ENCODE peak calls at places on chromosomes 4 and X, in nine cellular contexts. One of them, this sample, is unnamed.

GRCh38 chr4:80071643-80072606 is 1.1 kb downstream of the ANTXR2 start:
- DNase-seq in OCI-LY7: no peak
- DNase-seq in BJ: no peak
- DNase-seq in endothelial cell: peak; percentile 41
- DNase-seq in GM06990: peak; percentile 47
- DNase-seq in fibroblast of lung: peak; percentile 53
- DNase-seq in PC-3: peak; percentile 17
- DNase-seq in nephron progenitor cell: peak; percentile 63
- DNase-seq in PC-9: no peak
- DNase-seq in this sample: peak; percentile 41

GRCh38 chr4:8439168-8439567 is 1.4 kb downstream of the ACOX3 start:
- DNase-seq in OCI-LY7: no peak
- DNase-seq in BJ: no peak
- DNase-seq in endothelial cell: no peak
- DNase-seq in GM06990: no peak
- DNase-seq in fibroblast of lung: peak; percentile 57
- DNase-seq in PC-3: peak; percentile 47
- DNase-seq in nephron progenitor cell: no peak
- DNase-seq in PC-9: no peak
- DNase-seq in this sample: no peak

GRCh38 chr4:40334591-40335507 is at the start of gene CHRNA9:
- DNase-seq in OCI-LY7: no peak
- DNase-seq in BJ: no peak
- DNase-seq in endothelial cell: no peak
- DNase-seq in GM06990: no peak
- DNase-seq in fibroblast of lung: no peak
- DNase-seq in PC-3: no peak
- DNase-seq in nephron progenitor cell: peak; percentile 50
- DNase-seq in PC-9: no peak
- DNase-seq in this sample: no peak

GRCh38 chr4:81040175-81040659 is 9.7 kb downstream of the BMP3 start:
- DNase-seq in OCI-LY7: peak; percentile 82
- DNase-seq in BJ: no peak
- DNase-seq in endothelial cell: peak; percentile 20
- DNase-seq in GM06990: peak; percentile 15
- DNase-seq in fibroblast of lung: peak; percentile 56
- DNase-seq in PC-3: peak; percentile 75
- DNase-seq in nephron progenitor cell: peak; percentile 18
- DNase-seq in PC-9: no peak
- DNase-seq in this sample: peak; percentile 38

GRCh38 chr4:98284640-98285046 is 23.5 kb downstream of the RAP1GDS1 start:
- DNase-seq in OCI-LY7: no peak
- DNase-seq in BJ: no peak
- DNase-seq in endothelial cell: no peak
- DNase-seq in GM06990: no peak
- DNase-seq in fibroblast of lung: no peak
- DNase-seq in PC-3: peak; percentile 57
- DNase-seq in nephron progenitor cell: peak; percentile 5
- DNase-seq in PC-9: no peak
- DNase-seq in this sample: no peak

GRCh38 chrX:70033348-70033747 is 16.4 kb downstream of the AWAT2 start:
- DNase-seq in OCI-LY7: peak; percentile 39
- DNase-seq in BJ: no peak
- DNase-seq in endothelial cell: peak; percentile 48
- DNase-seq in GM06990: no peak
- DNase-seq in fibroblast of lung: peak; percentile 40
- DNase-seq in PC-3: peak; percentile 59
- DNase-seq in nephron progenitor cell: peak; percentile 60
- DNase-seq in PC-9: no peak
- DNase-seq in this sample: peak; percentile 26

GRCh38 chr4:156476359-156476758 is 495.2 kb downstream of the PDGFC start:
- DNase-seq in OCI-LY7: no peak
- DNase-seq in BJ: peak; percentile 93
- DNase-seq in endothelial cell: no peak
- DNase-seq in GM06990: no peak
- DNase-seq in fibroblast of lung: peak; percentile 94
- DNase-seq in PC-3: peak; percentile 91
- DNase-seq in nephron progenitor cell: no peak
- DNase-seq in PC-9: peak; percentile 48
- DNase-seq in this sample: no peak

GRCh38 chr4:47631161-47631560 is 146.1 kb downstream of the ATP10D start:
- DNase-seq in OCI-LY7: no peak
- DNase-seq in BJ: no peak
- DNase-seq in endothelial cell: no peak
- DNase-seq in GM06990: no peak
- DNase-seq in fibroblast of lung: no peak
- DNase-seq in PC-3: no peak
- DNase-seq in nephron progenitor cell: no peak
- DNase-seq in PC-9: no peak
- DNase-seq in this sample: no peak

GRCh38 chr4:148787831-148788477 is 345.7 kb upstream of the NR3C2 start:
- DNase-seq in OCI-LY7: no peak
- DNase-seq in BJ: no peak
- DNase-seq in endothelial cell: no peak
- DNase-seq in GM06990: no peak
- DNase-seq in fibroblast of lung: peak; percentile 43
- DNase-seq in PC-3: peak; percentile 48
- DNase-seq in nephron progenitor cell: no peak
- DNase-seq in PC-9: peak; percentile 44
- DNase-seq in this sample: no peak

GRCh38 chr4:148112231-148112982 is 329.8 kb downstream of the NR3C2 start:
- DNase-seq in OCI-LY7: no peak
- DNase-seq in BJ: peak; percentile 21
- DNase-seq in endothelial cell: no peak
- DNase-seq in GM06990: no peak
- DNase-seq in fibroblast of lung: peak; percentile 45
- DNase-seq in PC-3: no peak
- DNase-seq in nephron progenitor cell: no peak
- DNase-seq in PC-9: no peak
- DNase-seq in this sample: no peak

GRCh38 chr4:82792912-82793649 is 5.5 kb downstream of the SCD5 start:
- DNase-seq in OCI-LY7: no peak
- DNase-seq in BJ: no peak
- DNase-seq in endothelial cell: no peak
- DNase-seq in GM06990: no peak
- DNase-seq in fibroblast of lung: no peak
- DNase-seq in PC-3: no peak
- DNase-seq in nephron progenitor cell: no peak
- DNase-seq in PC-9: no peak
- DNase-seq in this sample: no peak

GRCh38 chr4:67809502-67809901 is 55.3 kb upstream of the GNRHR start:
- DNase-seq in OCI-LY7: no peak
- DNase-seq in BJ: no peak
- DNase-seq in endothelial cell: no peak
- DNase-seq in GM06990: no peak
- DNase-seq in fibroblast of lung: no peak
- DNase-seq in PC-3: no peak
- DNase-seq in nephron progenitor cell: no peak
- DNase-seq in PC-9: no peak
- DNase-seq in this sample: no peak

GRCh38 chr4:17785858-17786257 is 4.4 kb upstream of the FAM184B start:
- DNase-seq in OCI-LY7: no peak
- DNase-seq in BJ: no peak
- DNase-seq in endothelial cell: no peak
- DNase-seq in GM06990: no peak
- DNase-seq in fibroblast of lung: no peak
- DNase-seq in PC-3: no peak
- DNase-seq in nephron progenitor cell: no peak
- DNase-seq in PC-9: no peak
- DNase-seq in this sample: no peak

GRCh38 chr4:53854991-53855885 is 209.2 kb downstream of the CHIC2 start:
- DNase-seq in OCI-LY7: peak; percentile 73
- DNase-seq in BJ: peak; percentile 25
- DNase-seq in endothelial cell: no peak
- DNase-seq in GM06990: no peak
- DNase-seq in fibroblast of lung: peak; percentile 53
- DNase-seq in PC-3: peak; percentile 75
- DNase-seq in nephron progenitor cell: no peak
- DNase-seq in PC-9: no peak
- DNase-seq in this sample: no peak

GRCh38 chr4:186725422-186726149 is 1.9 kb upstream of the FAT1 start:
- DNase-seq in OCI-LY7: no peak
- DNase-seq in BJ: no peak
- DNase-seq in endothelial cell: peak; percentile 66
- DNase-seq in GM06990: no peak
- DNase-seq in fibroblast of lung: peak; percentile 91
- DNase-seq in PC-3: peak; percentile 72
- DNase-seq in nephron progenitor cell: peak; percentile 76
- DNase-seq in PC-9: peak; percentile 45
- DNase-seq in this sample: peak; percentile 34

GRCh38 chr4:150096625-150097024 is 18.4 kb downstream of the DCLK2 start:
- DNase-seq in OCI-LY7: no peak
- DNase-seq in BJ: no peak
- DNase-seq in endothelial cell: no peak
- DNase-seq in GM06990: no peak
- DNase-seq in fibroblast of lung: no peak
- DNase-seq in PC-3: no peak
- DNase-seq in nephron progenitor cell: no peak
- DNase-seq in PC-9: no peak
- DNase-seq in this sample: no peak

GRCh38 chr4:82515705-82516104 is 46.1 kb downstream of the TMEM150C start:
- DNase-seq in OCI-LY7: no peak
- DNase-seq in BJ: peak; percentile 52
- DNase-seq in endothelial cell: no peak
- DNase-seq in GM06990: no peak
- DNase-seq in fibroblast of lung: peak; percentile 45
- DNase-seq in PC-3: peak; percentile 43
- DNase-seq in nephron progenitor cell: no peak
- DNase-seq in PC-9: no peak
- DNase-seq in this sample: no peak

GRCh38 chr4:77751764-77752163 is 67.4 kb downstream of the CNOT6L start:
- DNase-seq in OCI-LY7: no peak
- DNase-seq in BJ: no peak
- DNase-seq in endothelial cell: no peak
- DNase-seq in GM06990: no peak
- DNase-seq in fibroblast of lung: no peak
- DNase-seq in PC-3: no peak
- DNase-seq in nephron progenitor cell: no peak
- DNase-seq in PC-9: no peak
- DNase-seq in this sample: no peak

DNA sequence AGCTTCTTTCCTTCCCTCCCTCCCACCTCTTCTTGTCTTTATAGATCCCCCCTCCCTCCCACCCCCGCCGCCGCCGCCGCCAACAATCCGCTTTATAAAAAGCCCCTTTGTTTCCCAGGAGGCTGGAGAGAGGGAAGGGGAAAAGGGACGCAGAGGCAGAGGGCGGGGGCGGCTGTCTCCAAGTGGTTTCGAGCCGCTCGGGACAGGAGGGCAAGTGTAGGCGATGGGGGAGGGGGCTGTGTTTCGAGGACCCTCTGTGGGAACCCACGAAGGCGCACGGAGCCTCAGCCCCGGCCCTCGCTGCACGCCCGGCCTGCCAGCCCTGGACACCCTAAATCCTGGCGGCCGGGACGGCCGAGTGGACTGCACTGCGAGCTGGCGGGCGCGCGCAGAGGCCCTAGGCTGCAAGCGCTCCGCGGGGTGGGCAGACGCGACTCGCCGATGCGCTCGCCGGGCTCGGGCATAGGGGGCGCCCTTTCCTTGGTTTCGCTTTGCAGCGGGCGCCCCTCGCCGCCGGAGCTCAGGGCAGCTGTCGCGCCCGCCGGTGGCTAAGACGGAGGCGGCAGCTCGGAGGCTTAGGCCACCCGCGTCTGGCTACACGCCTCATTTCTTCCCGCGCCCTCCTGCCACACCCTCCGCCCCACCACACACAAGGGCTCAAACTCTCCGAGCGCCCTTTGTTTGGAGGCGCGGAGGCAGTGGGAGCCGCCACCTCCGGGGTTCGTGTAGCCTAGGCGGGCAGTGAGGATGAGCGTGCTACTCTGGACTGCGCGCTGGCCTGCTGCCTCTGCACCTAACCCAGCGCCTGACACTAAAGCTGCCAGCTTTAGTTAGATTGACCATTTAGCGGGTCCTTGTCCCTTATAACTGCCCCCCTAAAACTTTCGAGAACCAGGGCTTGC is 2.2 kb downstream of the MAMLD1 start:
- DNase-seq in OCI-LY7: no peak
- DNase-seq in BJ: no peak
- DNase-seq in endothelial cell: peak; percentile 80
- DNase-seq in GM06990: no peak
- DNase-seq in fibroblast of lung: peak; percentile 66
- DNase-seq in PC-3: peak; percentile 57
- DNase-seq in nephron progenitor cell: peak; percentile 74
- DNase-seq in PC-9: no peak
- DNase-seq in this sample: peak; percentile 24
- TF ChIP-seq CTCF in OCI-LY7: no peak
- TF ChIP-seq CTCF in BJ: peak; percentile 46
- TF ChIP-seq CTCF in endothelial cell: peak; percentile 68
- TF ChIP-seq CTCF in GM06990: peak; percentile 9
- TF ChIP-seq CTCF in fibroblast of lung: peak; percentile 40
- TF ChIP-seq CTCF in PC-3: peak; percentile 61
- TF ChIP-seq CTCF in nephron progenitor cell: peak; percentile 51
- TF ChIP-seq CTCF in PC-9: peak; percentile 71
- TF ChIP-seq CTCF in this sample: no peak

GRCh38 chr4:126604273-126604867 is 1028.4 kb upstream of the INTU start:
- DNase-seq in OCI-LY7: peak; percentile 19
- DNase-seq in BJ: no peak
- DNase-seq in endothelial cell: peak; percentile 27
- DNase-seq in GM06990: no peak
- DNase-seq in fibroblast of lung: peak; percentile 71
- DNase-seq in PC-3: peak; percentile 38
- DNase-seq in nephron progenitor cell: peak; percentile 22
- DNase-seq in PC-9: no peak
- DNase-seq in this sample: peak; percentile 17
- TF ChIP-seq CTCF in OCI-LY7: peak; percentile 76
- TF ChIP-seq CTCF in BJ: peak; percentile 88
- TF ChIP-seq CTCF in endothelial cell: peak; percentile 48
- TF ChIP-seq CTCF in GM06990: peak; percentile 65
- TF ChIP-seq CTCF in fibroblast of lung: peak; percentile 85
- TF ChIP-seq CTCF in PC-3: peak; percentile 70
- TF ChIP-seq CTCF in nephron progenitor cell: peak; percentile 76
- TF ChIP-seq CTCF in PC-9: peak; percentile 65
- TF ChIP-seq CTCF in this sample: no peak

GRCh38 chr4:103478729-103479128 is 241.1 kb downstream of the TACR3 start:
- DNase-seq in OCI-LY7: no peak
- DNase-seq in BJ: no peak
- DNase-seq in endothelial cell: no peak
- DNase-seq in GM06990: no peak
- DNase-seq in fibroblast of lung: peak; percentile 30
- DNase-seq in PC-3: peak; percentile 12
- DNase-seq in nephron progenitor cell: no peak
- DNase-seq in PC-9: no peak
- DNase-seq in this sample: no peak
- TF ChIP-seq CTCF in OCI-LY7: no peak
- TF ChIP-seq CTCF in BJ: no peak
- TF ChIP-seq CTCF in endothelial cell: no peak
- TF ChIP-seq CTCF in GM06990: peak; percentile 3
- TF ChIP-seq CTCF in fibroblast of lung: no peak
- TF ChIP-seq CTCF in PC-3: peak; percentile 24
- TF ChIP-seq CTCF in nephron progenitor cell: no peak
- TF ChIP-seq CTCF in PC-9: peak; percentile 35
- TF ChIP-seq CTCF in this sample: peak; percentile 1

DNA sequence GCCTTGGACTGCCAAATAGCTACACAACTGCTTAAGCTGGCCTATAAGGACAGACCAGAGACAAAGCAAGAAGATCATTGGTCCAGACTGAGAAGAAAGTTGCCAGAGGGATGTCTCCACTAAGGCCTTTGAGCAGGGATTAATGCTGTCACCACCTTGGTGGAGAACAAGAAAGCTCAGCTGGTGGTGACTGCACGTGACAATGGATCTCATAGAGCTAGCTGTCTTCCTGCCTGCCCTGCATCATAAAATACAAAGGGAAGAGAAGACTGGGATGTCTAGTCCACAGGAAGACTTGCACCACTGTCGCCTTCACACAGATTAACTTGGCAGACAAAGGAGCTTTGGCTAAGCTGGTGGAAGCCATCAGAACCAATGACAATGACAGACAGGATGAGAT is 40.5 kb upstream of the FAM120C start:
- DNase-seq in OCI-LY7: no peak
- DNase-seq in BJ: no peak
- DNase-seq in endothelial cell: no peak
- DNase-seq in GM06990: no peak
- DNase-seq in fibroblast of lung: no peak
- DNase-seq in PC-3: no peak
- DNase-seq in nephron progenitor cell: no peak
- DNase-seq in PC-9: no peak
- DNase-seq in this sample: no peak
- TF ChIP-seq CTCF in OCI-LY7: no peak
- TF ChIP-seq CTCF in BJ: no peak
- TF ChIP-seq CTCF in endothelial cell: no peak
- TF ChIP-seq CTCF in GM06990: no peak
- TF ChIP-seq CTCF in fibroblast of lung: no peak
- TF ChIP-seq CTCF in PC-3: no peak
- TF ChIP-seq CTCF in nephron progenitor cell: no peak
- TF ChIP-seq CTCF in PC-9: no peak
- TF ChIP-seq CTCF in this sample: no peak

This sample was measured in GM20000.